ENCODE peak calls at places on chromosome 4, in four cellular contexts. F, E, U and K are unnamed samples.

GRCh38 chr4:99458911-99459447 is 23.8 kb upstream of the ADH7 start:
- DNase-seq in F (no peak), E (no peak), U (no peak), K (no peak)

GRCh38 chr4:82823062-82823461 is 24.5 kb upstream of the SCD5 start:
- DNase-seq in F (no peak), E (no peak), U (no peak), K (no peak)

GRCh38 chr4:89055157-89056080 is 1.6 kb downstream of the FAM13A start:
- DNase-seq in F (no peak), E (no peak), U (no peak), K (no peak)

GRCh38 chr4:151207186-151207585 is 69.8 kb upstream of the PRSS48 start:
- DNase-seq in F (no peak), E (no peak), U (no peak), K (no peak)

GRCh38 chr4:26235500-26235899 is 85.3 kb upstream of the RBPJ start:
- DNase-seq in F (no peak), E (no peak), U (no peak), K (peak; percentile 77)

GRCh38 chr4:93710101-93710846 is 118.3 kb upstream of the ATOH1 start:
- DNase-seq in F (no peak), E (no peak), U (no peak), K (no peak)

GRCh38 chr4:139658185-139658584 is 7.4 kb upstream of the MGST2 start:
- DNase-seq in F (no peak), E (no peak), U (no peak), K (no peak)

GRCh38 chr4:62191446-62191845 is 991.3 kb downstream of the ADGRL3 start:
- DNase-seq in F (no peak), E (no peak), U (no peak), K (no peak)

GRCh38 chr4:68615699-68616422 is 39.7 kb upstream of the UGT2B17 start:
- DNase-seq in F (no peak), E (no peak), U (no peak), K (no peak)

GRCh38 chr4:88008133-88008621 is 742 bp downstream of the PKD2 start:
- DNase-seq in F (no peak), E (no peak), U (no peak), K (peak; percentile 87)

GRCh38 chr4:173538148-173538902 is 8.3 kb upstream of the HAND2 start:
- DNase-seq in F (no peak), E (no peak), U (no peak), K (no peak)

GRCh38 chr4:33465565-33465964 is 2745.4 kb downstream of the PCDH7 start:
- DNase-seq in F (no peak), E (no peak), U (no peak), K (no peak)

GRCh38 chr4:122814426-122814825 is 12.2 kb upstream of the FGF2 start:
- DNase-seq in F (no peak), E (no peak), U (no peak), K (no peak)

GRCh38 chr4:71255966-71256365 is 82.9 kb upstream of the SLC4A4 start:
- DNase-seq in F (no peak), E (no peak), U (no peak), K (no peak)

GRCh38 chr4:24949970-24950369 is 37.1 kb upstream of the CCDC149 start:
- DNase-seq in F (no peak), E (no peak), U (no peak), K (no peak)

GRCh38 chr4:152661649-152662048 is 18.1 kb downstream of the TMEM154 start:
- DNase-seq in F (no peak), E (no peak), U (no peak), K (no peak)

GRCh38 chr4:145735330-145735638 is 55.3 kb downstream of the C4orf51 start:
- DNase-seq in F (no peak), E (no peak), U (no peak), K (no peak)

GRCh38 chr4:123866796-123867195 is 470.2 kb downstream of the SPRY1 start:
- DNase-seq in F (no peak), E (no peak), U (no peak), K (no peak)

GRCh38 chr4:7759221-7759620 is 180.4 kb downstream of the AFAP1 start:
- DNase-seq in F (peak; percentile 39), E (no peak), U (no peak), K (no peak)

GRCh38 chr4:184843984-184844554 is 18.3 kb upstream of the ACSL1 start:
- DNase-seq in F (no peak), E (no peak), U (peak; percentile 26), K (no peak)

GRCh38 chr4:80235451-80235850 is 31.0 kb upstream of the FGF5 start:
- DNase-seq in F (no peak), E (no peak), U (no peak), K (no peak)

GRCh38 chr4:80309301-80310004 is 26.1 kb upstream of the CFAP299 start:
- DNase-seq in F (no peak), E (no peak), U (no peak), K (no peak)

GRCh38 chr4:172601195-172601594 is 567.4 kb upstream of the GALNT7 start:
- DNase-seq in F (no peak), E (no peak), U (no peak), K (no peak)

GRCh38 chr4:155705664-155706063 is 39.0 kb downstream of the GUCY1A1 start:
- DNase-seq in F (no peak), E (no peak), U (no peak), K (no peak)